ENCODE peak calls at places on chromosomes 6 and 20, in eight cellular contexts. Y, A, E, V, W, N, M and U are unnamed samples.

GRCh38 chr20:36313936-36314335 is 7.8 kb downstream of the DLGAP4 start:
- DNase-seq in Y (no peak), A (no peak), E (no peak), V (no peak), W (no peak), N (no peak), M (no peak), U (no peak)

GRCh38 chr20:31788578-31788977 is 30.6 kb upstream of the MYLK2 start:
- DNase-seq in Y (no peak), A (no peak), E (no peak), V (no peak), W (no peak), N (peak; percentile 45), M (no peak), U (no peak)

GRCh38 chr20:60295214-60295613 is 337.0 kb downstream of the CDH26 start:
- DNase-seq in Y (no peak), A (no peak), E (no peak), V (no peak), W (no peak), N (no peak), M (peak; percentile 62), U (no peak)

GRCh38 chr6:53648571-53648970 is 17.0 kb downstream of the KLHL31 start:
- DNase-seq in Y (no peak), A (no peak), E (no peak), V (no peak), W (no peak), N (no peak), M (no peak), U (no peak)

GRCh38 chr20:10919549-10920140 is 245.8 kb upstream of the JAG1 start:
- DNase-seq in Y (peak; percentile 36), A (no peak), E (no peak), V (no peak), W (no peak), N (no peak), M (peak; percentile 92), U (no peak)

GRCh38 chr6:30883476-30883742 is 910 bp upstream of the DDR1 start:
- DNase-seq in Y (no peak), A (no peak), E (no peak), V (no peak), W (no peak), N (no peak), M (no peak), U (no peak)

GRCh38 chr20:4153251-4153650 is 137.9 kb upstream of the RNF24 start:
- DNase-seq in Y (no peak), A (no peak), E (no peak), V (no peak), W (peak; percentile 10), N (no peak), M (no peak), U (no peak)

GRCh38 chr6:15544321-15544900 is 118.4 kb downstream of the DTNBP1 start:
- DNase-seq in Y (no peak), A (no peak), E (no peak), V (no peak), W (no peak), N (no peak), M (no peak), U (no peak)

GRCh38 chr6:134722429-134722828 is 227.5 kb downstream of the ALDH8A1 start:
- DNase-seq in Y (no peak), A (no peak), E (no peak), V (no peak), W (no peak), N (no peak), M (no peak), U (no peak)

GRCh38 chr6:161374971-161375873 is 101.4 kb upstream of the AGPAT4 start:
- DNase-seq in Y (peak; percentile 62), A (no peak), E (no peak), V (peak; percentile 0), W (no peak), N (peak; percentile 73), M (peak; percentile 64), U (peak; percentile 88)

GRCh38 chr6:143948208-143948607 is 59.9 kb downstream of the PLAGL1 start:
- DNase-seq in Y (no peak), A (no peak), E (no peak), V (no peak), W (no peak), N (no peak), M (no peak), U (no peak)

GRCh38 chr6:166025149-166025898 is 142.3 kb downstream of the TBXT start:
- DNase-seq in Y (peak; percentile 36), A (no peak), E (no peak), V (no peak), W (no peak), N (no peak), M (no peak), U (no peak)

GRCh38 chr6:90859612-90860011 is 272.7 kb upstream of the MAP3K7 start:
- DNase-seq in Y (no peak), A (no peak), E (no peak), V (no peak), W (no peak), N (no peak), M (peak; percentile 10), U (peak; percentile 48)

GRCh38 chr6:88813045-88813444 is 150.4 kb downstream of the RNGTT start:
- DNase-seq in Y (no peak), A (no peak), E (no peak), V (no peak), W (no peak), N (no peak), M (no peak), U (no peak)

GRCh38 chr20:44388466-44389023 is 33.0 kb downstream of the HNF4A start:
- DNase-seq in Y (peak; percentile 62), A (peak; percentile 71), E (peak; percentile 84), V (peak; percentile 47), W (no peak), N (peak; percentile 94), M (peak; percentile 62), U (peak; percentile 69)

GRCh38 chr6:113094781-113095180 is 747.7 kb downstream of the RFPL4B start:
- DNase-seq in Y (no peak), A (no peak), E (no peak), V (no peak), W (no peak), N (no peak), M (no peak), U (no peak)

GRCh38 chr20:41650221-41650948 is 32.2 kb upstream of the CHD6 start:
- DNase-seq in Y (no peak), A (peak; percentile 94), E (no peak), V (peak; percentile 30), W (no peak), N (no peak), M (peak; percentile 66), U (peak; percentile 20)

GRCh38 chr6:55957961-55958422 is 82.6 kb upstream of the BMP5 start:
- DNase-seq in Y (no peak), A (no peak), E (no peak), V (no peak), W (no peak), N (no peak), M (no peak), U (no peak)

GRCh38 chr6:80468398-80468797 is 361.9 kb downstream of the BCKDHB start:
- DNase-seq in Y (no peak), A (no peak), E (no peak), V (no peak), W (no peak), N (no peak), M (no peak), U (no peak)

GRCh38 chr6:149129401-149130077 is 188.0 kb upstream of the TAB2 start:
- DNase-seq in Y (no peak), A (no peak), E (no peak), V (no peak), W (no peak), N (no peak), M (peak; percentile 88), U (no peak)

GRCh38 chr6:150527100-150527499 is 72.6 kb upstream of the PLEKHG1 start:
- DNase-seq in Y (no peak), A (no peak), E (no peak), V (no peak), W (no peak), N (no peak), M (peak; percentile 46), U (no peak)

GRCh38 chr6:159974932-159975331 is 6.0 kb downstream of the IGF2R start:
- DNase-seq in Y (no peak), A (no peak), E (no peak), V (no peak), W (no peak), N (no peak), M (no peak), U (no peak)

GRCh38 chr20:1333462-1334369 is 4.8 kb upstream of the SDCBP2 start:
- DNase-seq in Y (no peak), A (no peak), E (peak; percentile 1), V (no peak), W (peak; percentile 14), N (peak; percentile 8), M (no peak), U (no peak)

GRCh38 chr6:1515781-1516180 is 93.9 kb upstream of the FOXC1 start:
- DNase-seq in Y (no peak), A (no peak), E (no peak), V (no peak), W (no peak), N (no peak), M (no peak), U (no peak)

GRCh38 chr20:7275628-7276237 is 508.2 kb downstream of the BMP2 start:
- DNase-seq in Y (no peak), A (no peak), E (no peak), V (no peak), W (no peak), N (no peak), M (no peak), U (no peak)